ENCODE peak calls at places on chromosomes 13 and 19, in five cellular contexts. S is C1 segment of cervical spinal cord; L is activated naive CD8-positive, alpha-beta T cell treated with anti-CD3 and anti-CD28 coated beads, Interleukin-2, amount 10 ng/mL, durations not matched to agents 7 days and 5 days; I is nephron progenitor cell; N is brain microvascular endothelial cell. D is an unnamed sample.

GRCh38 chr13:102132896-102133295 is 269.0 kb downstream of the FGF14 start:
- DNase-seq in S (no peak), L (no peak), I (no peak), N (no peak), D (no peak)

GRCh38 chr13:33349996-33350826 is 64.7 kb upstream of the STARD13 start:
- DNase-seq in S (no peak), L (no peak), I (peak), N (peak), D (peak)

GRCh38 chr19:53308339-53308811 is 25.2 kb upstream of the ZNF845 start:
- DNase-seq in S (no peak), L (peak), I (no peak), N (no peak), D (peak)

GRCh38 chr13:110984392-110984791 is 69.5 kb upstream of the ANKRD10 start:
- DNase-seq in S (no peak), L (no peak), I (no peak), N (no peak), D (no peak)

GRCh38 chr13:30679483-30680330 is 55.6 kb upstream of the ALOX5AP start:
- DNase-seq in S (no peak), L (no peak), I (peak), N (peak), D (peak)

GRCh38 chr19:45995715-45996385 is 583 bp downstream of the CCDC61 start:
- DNase-seq in S (no peak), L (no peak), I (no peak), N (peak), D (no peak)

GRCh38 chr19:31270897-31271568 is 78.2 kb downstream of the TSHZ3 start:
- DNase-seq in S (no peak), L (no peak), I (peak), N (peak), D (no peak)

GRCh38 chr19:35083678-35084077 is 31.9 kb upstream of the FXYD3 start:
- DNase-seq in S (no peak), L (no peak), I (no peak), N (no peak), D (no peak)

GRCh38 chr13:113403255-113404104 is 39.5 kb upstream of the GRTP1 start:
- DNase-seq in S (no peak), L (peak), I (no peak), N (no peak), D (no peak)

GRCh38 chr13:31044658-31045620 is 112.5 kb downstream of the TEX26 start:
- DNase-seq in S (no peak), L (no peak), I (no peak), N (no peak), D (no peak)

GRCh38 chr19:383922-384800 is 24.8 kb downstream of the C2CD4C start:
- DNase-seq in S (no peak), L (no peak), I (peak), N (no peak), D (peak)

GRCh38 chr19:13208131-13208963 is 58.1 kb downstream of the IER2 start:
- DNase-seq in S (no peak), L (peak), I (peak), N (peak), D (no peak)

GRCh38 chr13:50535050-50535449 is 308.4 kb downstream of the DLEU7 start:
- DNase-seq in S (no peak), L (no peak), I (no peak), N (no peak), D (no peak)

GRCh38 chr13:79398915-79399314 is 7.1 kb downstream of the RBM26 start:
- DNase-seq in S (no peak), L (no peak), I (no peak), N (peak), D (no peak)

GRCh38 chr13:76711515-76712182 is 174.6 kb downstream of the KCTD12 start:
- DNase-seq in S (no peak), L (no peak), I (no peak), N (peak), D (peak)